ENCODE peak calls at places on chromosomes 2 and 18, in seven cellular contexts. One of them, this sample, is unnamed.

GRCh38 chr2:97963880-97964279 is 31.9 kb downstream of the TMEM131 start:
- DNase-seq in right cardiac atrium: no peak
- DNase-seq in amniotic stem cell: peak; percentile 0
- DNase-seq in NCI-H226: no peak
- DNase-seq in skeletal muscle cell: no peak
- DNase-seq in midbrain: no peak
- DNase-seq in astrocyte of the spinal cord: no peak
- DNase-seq in this sample: no peak

GRCh38 chr18:35949903-35950627 is 22.4 kb upstream of the RMP24 start:
- DNase-seq in right cardiac atrium: peak; percentile 78
- DNase-seq in amniotic stem cell: peak; percentile 51
- DNase-seq in NCI-H226: no peak
- DNase-seq in skeletal muscle cell: peak; percentile 9
- DNase-seq in midbrain: peak; percentile 71
- DNase-seq in astrocyte of the spinal cord: peak; percentile 73
- DNase-seq in this sample: peak; percentile 61

GRCh38 chr2:119049968-119050657 is 108.1 kb downstream of the MARCO start:
- DNase-seq in right cardiac atrium: peak; percentile 46
- DNase-seq in amniotic stem cell: no peak
- DNase-seq in NCI-H226: peak; percentile 62
- DNase-seq in skeletal muscle cell: no peak
- DNase-seq in midbrain: no peak
- DNase-seq in astrocyte of the spinal cord: no peak
- DNase-seq in this sample: no peak

GRCh38 chr18:3648695-3649094 is 198.7 kb downstream of the TGIF1 start:
- DNase-seq in right cardiac atrium: no peak
- DNase-seq in amniotic stem cell: no peak
- DNase-seq in NCI-H226: no peak
- DNase-seq in skeletal muscle cell: no peak
- DNase-seq in midbrain: no peak
- DNase-seq in astrocyte of the spinal cord: no peak
- DNase-seq in this sample: no peak

GRCh38 chr2:127410871-127411396 is 7.3 kb upstream of the PROC start:
- DNase-seq in right cardiac atrium: peak; percentile 30
- DNase-seq in amniotic stem cell: peak; percentile 8
- DNase-seq in NCI-H226: no peak
- DNase-seq in skeletal muscle cell: no peak
- DNase-seq in midbrain: no peak
- DNase-seq in astrocyte of the spinal cord: peak; percentile 69
- DNase-seq in this sample: no peak

GRCh38 chr2:191565647-191566198 is 112.2 kb upstream of the NABP1 start:
- DNase-seq in right cardiac atrium: no peak
- DNase-seq in amniotic stem cell: no peak
- DNase-seq in NCI-H226: no peak
- DNase-seq in skeletal muscle cell: no peak
- DNase-seq in midbrain: no peak
- DNase-seq in astrocyte of the spinal cord: no peak
- DNase-seq in this sample: no peak

GRCh38 chr18:40055262-40055661 is 1899.8 kb upstream of the PIK3C3 start:
- DNase-seq in right cardiac atrium: no peak
- DNase-seq in amniotic stem cell: no peak
- DNase-seq in NCI-H226: peak; percentile 29
- DNase-seq in skeletal muscle cell: peak; percentile 14
- DNase-seq in midbrain: no peak
- DNase-seq in astrocyte of the spinal cord: no peak
- DNase-seq in this sample: no peak

GRCh38 chr2:119005081-119005480 is 63.1 kb downstream of the MARCO start:
- DNase-seq in right cardiac atrium: no peak
- DNase-seq in amniotic stem cell: no peak
- DNase-seq in NCI-H226: peak; percentile 76
- DNase-seq in skeletal muscle cell: no peak
- DNase-seq in midbrain: no peak
- DNase-seq in astrocyte of the spinal cord: no peak
- DNase-seq in this sample: no peak

GRCh38 chr2:60053791-60054190 is 499.7 kb downstream of the BCL11A start:
- DNase-seq in right cardiac atrium: no peak
- DNase-seq in amniotic stem cell: no peak
- DNase-seq in NCI-H226: no peak
- DNase-seq in skeletal muscle cell: no peak
- DNase-seq in midbrain: no peak
- DNase-seq in astrocyte of the spinal cord: no peak
- DNase-seq in this sample: no peak

GRCh38 chr2:222445226-222445625 is 20.9 kb downstream of the SGPP2 start:
- DNase-seq in right cardiac atrium: no peak
- DNase-seq in amniotic stem cell: no peak
- DNase-seq in NCI-H226: no peak
- DNase-seq in skeletal muscle cell: peak; percentile 24
- DNase-seq in midbrain: no peak
- DNase-seq in astrocyte of the spinal cord: peak; percentile 17
- DNase-seq in this sample: no peak

GRCh38 chr2:181117176-181117925 is 136.9 kb downstream of the UBE2E3 start:
- DNase-seq in right cardiac atrium: no peak
- DNase-seq in amniotic stem cell: no peak
- DNase-seq in NCI-H226: no peak
- DNase-seq in skeletal muscle cell: no peak
- DNase-seq in midbrain: no peak
- DNase-seq in astrocyte of the spinal cord: no peak
- DNase-seq in this sample: no peak

GRCh38 chr18:7626922-7627440 is 59.9 kb downstream of the PTPRM start:
- DNase-seq in right cardiac atrium: no peak
- DNase-seq in amniotic stem cell: peak; percentile 11
- DNase-seq in NCI-H226: peak; percentile 70
- DNase-seq in skeletal muscle cell: peak; percentile 29
- DNase-seq in midbrain: no peak
- DNase-seq in astrocyte of the spinal cord: peak; percentile 62
- DNase-seq in this sample: no peak

GRCh38 chr2:38407111-38407682 is 30.1 kb upstream of the ATL2 start:
- DNase-seq in right cardiac atrium: peak; percentile 64
- DNase-seq in amniotic stem cell: no peak
- DNase-seq in NCI-H226: no peak
- DNase-seq in skeletal muscle cell: no peak
- DNase-seq in midbrain: no peak
- DNase-seq in astrocyte of the spinal cord: no peak
- DNase-seq in this sample: peak; percentile 49

GRCh38 chr2:179410552-179411356 is 146.1 kb upstream of the SESTD1 start:
- DNase-seq in right cardiac atrium: peak; percentile 46
- DNase-seq in amniotic stem cell: peak; percentile 9
- DNase-seq in NCI-H226: peak; percentile 23
- DNase-seq in skeletal muscle cell: peak; percentile 11
- DNase-seq in midbrain: peak; percentile 76
- DNase-seq in astrocyte of the spinal cord: peak; percentile 56
- DNase-seq in this sample: no peak

GRCh38 chr2:158936978-158937377 is 31.5 kb upstream of the TANC1 start:
- DNase-seq in right cardiac atrium: no peak
- DNase-seq in amniotic stem cell: peak; percentile 77
- DNase-seq in NCI-H226: peak; percentile 86
- DNase-seq in skeletal muscle cell: peak; percentile 66
- DNase-seq in midbrain: no peak
- DNase-seq in astrocyte of the spinal cord: peak; percentile 85
- DNase-seq in this sample: no peak

GRCh38 chr2:60556441-60556997 is 3.1 kb upstream of the BCL11A start:
- DNase-seq in right cardiac atrium: peak; percentile 66
- DNase-seq in amniotic stem cell: no peak
- DNase-seq in NCI-H226: no peak
- DNase-seq in skeletal muscle cell: no peak
- DNase-seq in midbrain: no peak
- DNase-seq in astrocyte of the spinal cord: no peak
- DNase-seq in this sample: no peak

GRCh38 chr18:32425466-32425865 is 45.2 kb downstream of the GAREM1 start:
- DNase-seq in right cardiac atrium: no peak
- DNase-seq in amniotic stem cell: peak; percentile 9
- DNase-seq in NCI-H226: no peak
- DNase-seq in skeletal muscle cell: peak; percentile 34
- DNase-seq in midbrain: no peak
- DNase-seq in astrocyte of the spinal cord: peak; percentile 79
- DNase-seq in this sample: no peak

GRCh38 chr2:221254281-221254680 is 317.8 kb downstream of the EPHA4 start:
- DNase-seq in right cardiac atrium: no peak
- DNase-seq in amniotic stem cell: no peak
- DNase-seq in NCI-H226: no peak
- DNase-seq in skeletal muscle cell: no peak
- DNase-seq in midbrain: no peak
- DNase-seq in astrocyte of the spinal cord: no peak
- DNase-seq in this sample: no peak

GRCh38 chr2:56379066-56379465 is 195.3 kb downstream of the CCDC85A start:
- DNase-seq in right cardiac atrium: no peak
- DNase-seq in amniotic stem cell: no peak
- DNase-seq in NCI-H226: no peak
- DNase-seq in skeletal muscle cell: no peak
- DNase-seq in midbrain: no peak
- DNase-seq in astrocyte of the spinal cord: no peak
- DNase-seq in this sample: no peak

GRCh38 chr18:74281639-74282358 is 10.0 kb downstream of the CYB5A start:
- DNase-seq in right cardiac atrium: no peak
- DNase-seq in amniotic stem cell: no peak
- DNase-seq in NCI-H226: no peak
- DNase-seq in skeletal muscle cell: no peak
- DNase-seq in midbrain: no peak
- DNase-seq in astrocyte of the spinal cord: no peak
- DNase-seq in this sample: no peak

GRCh38 chr2:25323042-25323514 is 18.6 kb downstream of the DNMT3A start:
- DNase-seq in right cardiac atrium: peak; percentile 28
- DNase-seq in amniotic stem cell: no peak
- DNase-seq in NCI-H226: no peak
- DNase-seq in skeletal muscle cell: no peak
- DNase-seq in midbrain: no peak
- DNase-seq in astrocyte of the spinal cord: no peak
- DNase-seq in this sample: no peak

GRCh38 chr18:63374520-63374919 is 7.5 kb upstream of the KDSR start:
- DNase-seq in right cardiac atrium: no peak
- DNase-seq in amniotic stem cell: no peak
- DNase-seq in NCI-H226: no peak
- DNase-seq in skeletal muscle cell: no peak
- DNase-seq in midbrain: no peak
- DNase-seq in astrocyte of the spinal cord: no peak
- DNase-seq in this sample: no peak

GRCh38 chr2:149732001-149732685 is 144.6 kb upstream of the MMADHC start:
- DNase-seq in right cardiac atrium: no peak
- DNase-seq in amniotic stem cell: peak; percentile 42
- DNase-seq in NCI-H226: peak; percentile 72
- DNase-seq in skeletal muscle cell: peak; percentile 64
- DNase-seq in midbrain: no peak
- DNase-seq in astrocyte of the spinal cord: peak; percentile 55
- DNase-seq in this sample: no peak

GRCh38 chr18:49249523-49249922 is 210.9 kb downstream of the DYM start:
- DNase-seq in right cardiac atrium: no peak
- DNase-seq in amniotic stem cell: peak; percentile 83
- DNase-seq in NCI-H226: peak; percentile 58
- DNase-seq in skeletal muscle cell: peak; percentile 63
- DNase-seq in midbrain: no peak
- DNase-seq in astrocyte of the spinal cord: peak; percentile 66
- DNase-seq in this sample: no peak

This sample was measured in lower lobe of right lung.